ENCODE peak calls at places on chromosome 15, in six cellular contexts. Q is tibial nerve, P is heart left ventricle, T is right lobe of liver, V is A549, C is adrenal gland. S is an unnamed sample.

GRCh38 chr15:36605626-36606263 is 26.3 kb downstream of the CDIN1 start:
- DNase-seq in Q (no peak), P (no peak), T (no peak), V (no peak), C (no peak), S (no peak)

GRCh38 chr15:66657062-66658020 is 44.7 kb upstream of the SMAD6 start:
- DNase-seq in Q (no peak), P (no peak), T (no peak), V (no peak), C (no peak), S (no peak)

GRCh38 chr15:36914962-36915808 is 185.2 kb downstream of the MEIS2 start:
- DNase-seq in Q (no peak), P (no peak), T (no peak), V (no peak), C (peak), S (no peak)

GRCh38 chr15:77546050-77546501 is 86.6 kb downstream of the LINGO1 start:
- DNase-seq in Q (no peak), P (no peak), T (no peak), V (peak), C (peak), S (peak)

GRCh38 chr15:70470556-70471191 is 292.7 kb downstream of the UACA start:
- DNase-seq in Q (no peak), P (no peak), T (no peak), V (no peak), C (no peak), S (no peak)

GRCh38 chr15:88990185-88990679 is 77.1 kb upstream of the MFGE8 start:
- DNase-seq in Q (no peak), P (no peak), T (no peak), V (peak), C (no peak), S (no peak)

GRCh38 chr15:66883322-66883911 is 181.4 kb downstream of the SMAD6 start:
- DNase-seq in Q (peak), P (peak), T (peak), V (peak), C (peak), S (peak)

GRCh38 chr15:90597477-90598052 is 67.8 kb downstream of the CRTC3 start:
- DNase-seq in Q (no peak), P (no peak), T (no peak), V (no peak), C (no peak), S (no peak)

GRCh38 chr15:46938169-46938568 is 779.1 kb upstream of the SEMA6D start:
- DNase-seq in Q (no peak), P (no peak), T (no peak), V (no peak), C (no peak), S (no peak)

GRCh38 chr15:64045774-64046346 is 425 bp downstream of the DAPK2 start:
- DNase-seq in Q (no peak), P (peak), T (peak), V (no peak), C (no peak), S (no peak)

GRCh38 chr15:98809273-98809672 is 160.9 kb downstream of the IGF1R start:
- DNase-seq in Q (no peak), P (peak), T (no peak), V (no peak), C (no peak), S (peak)

GRCh38 chr15:74619916-74620635 is 4.4 kb downstream of the CLK3 start:
- DNase-seq in Q (no peak), P (no peak), T (no peak), V (no peak), C (no peak), S (no peak)

GRCh38 chr15:74621546-74621920 is 5.9 kb downstream of the CLK3 start:
- DNase-seq in Q (no peak), P (no peak), T (no peak), V (no peak), C (no peak), S (no peak)

GRCh38 chr15:74620636-74621545 is 5.3 kb downstream of the CLK3 start:
- DNase-seq in Q (peak), P (peak), T (peak), V (peak), C (peak), S (no peak)

GRCh38 chr15:74616996-74617395 is 1.4 kb downstream of the CLK3 start:
- DNase-seq in Q (no peak), P (no peak), T (no peak), V (no peak), C (no peak), S (no peak)

GRCh38 chr15:74618841-74619596 is 3.4 kb downstream of the CLK3 start:
- DNase-seq in Q (no peak), P (no peak), T (no peak), V (no peak), C (no peak), S (no peak)
- TF ChIP-seq POLR2A in Q (no peak), P (no peak), T (no peak), V (no peak), C (no peak), S (no peak)

GRCh38 chr15:41001524-41001923 is 48.3 kb downstream of the CHAC1 start:
- DNase-seq in Q (no peak), P (no peak), T (peak), V (peak), C (peak), S (no peak)

GRCh38 chr15:40995656-40996055 is 42.4 kb downstream of the CHAC1 start:
- DNase-seq in Q (no peak), P (no peak), T (no peak), V (no peak), C (no peak), S (no peak)

DNA sequence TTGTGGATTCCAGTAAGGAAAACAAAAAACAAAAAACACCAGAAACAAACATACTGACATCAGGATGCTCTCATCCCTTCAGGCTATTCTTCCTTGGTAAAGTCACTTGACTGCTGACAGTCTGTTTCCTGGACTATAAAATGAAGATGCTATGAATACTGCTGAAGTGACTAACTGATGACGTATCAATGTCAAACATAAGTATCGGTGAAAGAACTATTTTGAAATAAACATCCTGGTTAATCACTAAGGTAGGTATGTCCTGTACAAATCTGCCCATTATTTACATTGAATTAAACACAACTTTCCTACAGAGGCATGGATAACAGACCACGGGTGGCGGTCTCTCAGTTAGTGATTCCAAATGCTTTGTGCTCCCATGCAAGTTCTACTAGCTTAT is 45.9 kb downstream of the CHAC1 start:
- DNase-seq in Q (no peak), P (no peak), T (no peak), V (peak), C (no peak), S (no peak)
- TF ChIP-seq POLR2A in Q (no peak), P (no peak), T (no peak), V (no peak), C (no peak), S (no peak)

GRCh38 chr15:34473840-34474239 is 36.2 kb upstream of the GOLGA8A start:
- DNase-seq in Q (no peak), P (no peak), T (no peak), V (no peak), C (no peak), S (no peak)
- TF ChIP-seq POLR2A in Q (no peak), P (no peak), T (no peak), V (no peak), C (no peak), S (no peak)

GRCh38 chr15:85692873-85693272 is 101.9 kb downstream of the KLHL25 start:
- DNase-seq in Q (no peak), P (no peak), T (no peak), V (no peak), C (no peak), S (no peak)

GRCh38 chr15:85691350-85692240 is 103.1 kb downstream of the KLHL25 start:
- DNase-seq in Q (no peak), P (no peak), T (no peak), V (no peak), C (no peak), S (no peak)

GRCh38 chr15:85693277-85693676 is 101.4 kb downstream of the KLHL25 start:
- DNase-seq in Q (no peak), P (no peak), T (no peak), V (no peak), C (no peak), S (no peak)

GRCh38 chr15:85690546-85691226 is 104.0 kb downstream of the KLHL25 start:
- DNase-seq in Q (no peak), P (no peak), T (no peak), V (no peak), C (no peak), S (no peak)

GRCh38 chr15:85694086-85694485 is 100.6 kb downstream of the KLHL25 start:
- DNase-seq in Q (no peak), P (no peak), T (no peak), V (no peak), C (no peak), S (no peak)
- TF ChIP-seq POLR2A in Q (no peak), P (no peak), T (no peak), V (no peak), C (no peak), S (no peak)

DNA sequence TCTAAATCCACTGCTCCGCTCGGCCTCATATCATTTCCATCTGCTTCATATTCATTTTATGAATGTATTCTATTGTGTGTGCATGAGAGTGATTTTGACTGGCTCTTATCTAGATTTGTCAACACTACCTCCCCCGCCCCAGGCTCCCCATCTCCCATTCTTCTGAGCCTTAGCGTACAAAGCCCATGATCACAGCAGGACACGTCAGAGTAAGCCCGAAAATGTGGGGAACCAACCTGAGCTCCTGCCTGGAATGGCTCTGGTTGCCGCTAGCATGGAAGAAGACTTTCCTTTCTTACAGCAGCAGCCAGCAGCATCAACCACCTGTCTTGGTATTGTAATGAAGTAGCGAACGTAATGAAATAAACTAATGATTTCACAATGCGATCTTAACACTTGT is 61.4 kb downstream of the GABRB3 start:
- DNase-seq in Q (no peak), P (no peak), T (no peak), V (no peak), C (no peak), S (no peak)
- TF ChIP-seq POLR2A in Q (no peak), P (no peak), T (no peak), V (no peak), C (no peak), S (no peak)

GRCh38 chr15:83318861-83319415 is 34.5 kb upstream of the BNC1 start:
- DNase-seq in Q (no peak), P (no peak), T (no peak), V (no peak), C (no peak), S (no peak)
- TF ChIP-seq POLR2A in Q (no peak), P (no peak), T (no peak), V (no peak), C (no peak), S (no peak)

GRCh38 chr15:51878446-51879386 is 49.3 kb downstream of the TMOD3 start:
- DNase-seq in Q (no peak), P (no peak), T (no peak), V (peak), C (no peak), S (no peak)
- TF ChIP-seq POLR2A in Q (no peak), P (no peak), T (no peak), V (no peak), C (no peak), S (no peak)

DNA sequence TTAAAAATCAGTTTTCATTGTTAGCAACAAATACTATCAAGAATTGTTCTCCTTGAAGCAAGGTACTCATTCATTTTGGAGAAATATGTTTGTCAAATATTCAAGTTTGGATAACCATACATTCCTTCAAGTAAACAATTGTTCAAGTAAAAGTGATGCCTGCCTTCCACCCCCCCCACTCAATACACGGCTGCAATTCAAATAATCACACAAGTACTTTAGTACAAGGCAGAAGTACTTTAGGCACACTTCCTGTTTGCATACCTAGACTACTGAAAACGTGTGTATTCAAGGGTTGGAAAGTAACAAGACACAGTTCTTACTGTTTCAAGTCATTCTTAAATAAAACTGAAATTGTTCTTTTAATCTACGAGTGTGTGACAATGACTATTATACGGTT is 45.4 kb downstream of the TJP1 start:
- DNase-seq in Q (no peak), P (no peak), T (no peak), V (no peak), C (no peak), S (no peak)
- TF ChIP-seq POLR2A in Q (no peak), P (no peak), T (no peak), V (no peak), C (no peak), S (no peak)

DNA sequence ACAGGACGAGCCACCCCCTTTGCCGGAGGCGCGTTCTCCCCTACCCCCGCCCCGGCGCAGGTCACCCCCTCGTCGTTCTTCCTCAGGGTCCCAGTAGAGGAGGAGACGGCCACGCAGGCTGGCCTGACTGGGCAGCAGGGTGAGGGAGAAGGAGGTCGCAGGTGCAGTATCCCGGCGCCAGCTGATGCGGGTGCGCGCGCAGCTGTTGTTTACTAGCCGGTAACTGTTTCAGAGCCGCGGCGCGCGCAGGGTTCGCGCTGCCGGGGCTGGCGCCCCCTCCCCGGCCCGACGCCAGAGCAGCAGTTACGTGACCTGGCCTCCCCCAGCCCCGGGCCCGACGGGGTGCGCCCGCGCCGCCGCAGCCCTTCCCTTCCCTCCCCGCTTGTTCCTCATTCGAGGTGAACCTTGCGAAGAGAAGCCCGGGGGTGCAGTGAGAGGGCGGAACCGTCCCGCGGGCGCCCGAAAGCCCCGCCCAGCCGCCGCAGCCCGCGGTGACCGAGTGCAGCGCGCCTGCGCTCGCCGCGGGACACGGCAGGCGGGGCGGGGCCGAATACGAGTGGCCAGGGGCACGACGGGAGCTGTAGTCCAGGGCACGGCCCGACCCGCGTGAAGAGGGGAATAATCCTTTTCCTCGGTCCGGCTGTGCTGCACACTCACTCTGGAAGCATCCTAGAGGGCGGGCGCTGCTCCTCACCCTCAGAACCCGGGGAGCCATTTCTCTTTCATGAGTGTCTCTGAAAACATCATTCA is at the start of gene SLC12A6:
- DNase-seq in Q (peak), P (peak), T (peak), V (peak), C (peak), S (peak)
- TF ChIP-seq POLR2A in Q (peak), P (peak), T (peak), V (peak), C (no peak), S (no peak)

DNA sequence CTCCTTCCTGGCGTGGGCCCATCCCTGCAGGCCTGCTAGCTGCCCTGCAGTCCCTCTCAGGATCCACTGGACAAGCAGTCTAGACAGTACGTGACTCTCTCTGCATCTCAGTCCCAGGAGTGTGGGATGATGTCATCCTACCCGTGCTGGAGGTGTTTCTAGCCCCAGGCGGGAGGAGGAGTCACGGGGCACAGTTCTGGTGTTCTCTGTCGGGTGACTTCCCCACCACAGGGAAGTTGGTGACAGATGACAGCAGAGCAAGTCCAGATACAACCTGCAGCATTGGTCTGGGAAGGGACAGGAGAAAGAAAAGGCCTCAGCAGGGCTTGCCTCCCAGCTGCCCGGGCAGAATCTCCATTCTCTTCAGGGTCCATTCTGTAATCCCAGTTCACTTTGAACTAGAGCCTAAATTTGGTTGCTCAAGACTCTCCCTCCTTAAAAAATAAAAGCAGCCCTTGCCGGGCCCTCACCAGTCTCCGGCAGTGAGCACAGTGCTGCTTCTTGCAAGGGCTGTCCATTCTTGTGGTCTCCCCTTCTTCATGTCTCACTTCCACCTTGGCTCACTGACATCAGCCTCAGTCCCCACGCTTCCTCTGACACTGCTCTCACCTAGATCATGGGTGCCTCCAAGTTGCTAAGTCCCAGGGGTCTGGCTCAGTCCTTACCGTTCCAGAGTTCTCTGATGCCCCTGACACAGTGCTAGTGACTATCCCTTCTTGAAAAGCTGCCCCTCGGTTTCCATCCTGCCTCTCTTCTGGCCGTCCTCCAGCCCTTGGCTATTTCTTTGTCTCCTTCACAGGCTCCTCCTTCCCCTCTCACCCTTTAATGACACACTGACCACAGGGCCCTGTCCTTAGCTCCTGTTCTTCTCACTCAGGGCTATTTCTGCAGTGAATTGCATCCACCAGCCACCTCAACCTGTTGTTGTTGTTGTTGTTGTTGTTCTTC is 30.8 kb downstream of the SLC28A1 start:
- DNase-seq in Q (peak), P (peak), T (no peak), V (peak), C (peak), S (peak)
- TF ChIP-seq POLR2A in Q (no peak), P (peak), T (no peak), V (peak), C (no peak), S (no peak)

S was measured in sigmoid colon.